ENCODE peak calls at places on chromosomes 12 and 14, in four cellular contexts. One of them, this sample, is unnamed.

GRCh38 chr14:69460093-69460701 is 24.3 kb upstream of the PLEKHD1 start:
- DNase-seq in upper lobe of left lung: peak; percentile 57
- DNase-seq in A549: peak; percentile 85
- DNase-seq in suprapubic skin: no peak
- DNase-seq in this sample: peak; percentile 44

GRCh38 chr12:116919247-116919671 is 8.5 kb downstream of the FBXW8 start:
- DNase-seq in upper lobe of left lung: peak; percentile 40
- DNase-seq in A549: no peak
- DNase-seq in suprapubic skin: no peak
- DNase-seq in this sample: no peak

GRCh38 chr14:67411820-67412421 is at the start of gene PLEK2:
- DNase-seq in upper lobe of left lung: peak; percentile 74
- DNase-seq in suprapubic skin: no peak
- DNase-seq in A549: peak; percentile 53
- DNase-seq in this sample: no peak

GRCh38 chr12:95922231-95922630 is 20.2 kb downstream of the CCDC38 start:
- DNase-seq in suprapubic skin: no peak
- DNase-seq in A549: no peak
- DNase-seq in upper lobe of left lung: no peak
- DNase-seq in this sample: no peak

GRCh38 chr12:104958946-104959841 is 1.1 kb upstream of the SLC41A2 start:
- DNase-seq in suprapubic skin: no peak
- DNase-seq in upper lobe of left lung: no peak
- DNase-seq in A549: no peak
- DNase-seq in this sample: no peak

GRCh38 chr12:121252712-121253345 is 42.9 kb downstream of the P2RX4 start:
- DNase-seq in suprapubic skin: no peak
- DNase-seq in A549: peak; percentile 35
- DNase-seq in upper lobe of left lung: no peak
- DNase-seq in this sample: no peak

GRCh38 chr12:132593938-132594358 is 16.4 kb downstream of the LRCOL1 start:
- DNase-seq in suprapubic skin: peak; percentile 90
- DNase-seq in upper lobe of left lung: peak; percentile 96
- DNase-seq in A549: peak; percentile 98
- DNase-seq in this sample: peak; percentile 70

GRCh38 chr14:35535794-35536112 is 1.8 kb downstream of the INSM2 start:
- DNase-seq in upper lobe of left lung: no peak
- DNase-seq in A549: no peak
- DNase-seq in suprapubic skin: no peak
- DNase-seq in this sample: no peak

GRCh38 chr12:115998119-115998633 is 279.3 kb downstream of the MED13L start:
- DNase-seq in suprapubic skin: no peak
- DNase-seq in A549: peak; percentile 56
- DNase-seq in upper lobe of left lung: no peak
- DNase-seq in this sample: peak; percentile 21

GRCh38 chr12:63917477-63917862 is 73.0 kb downstream of the SRGAP1 start:
- DNase-seq in A549: no peak
- DNase-seq in upper lobe of left lung: no peak
- DNase-seq in suprapubic skin: no peak
- DNase-seq in this sample: no peak

GRCh38 chr12:128382946-128383739 is 116.2 kb downstream of the TMEM132C start:
- DNase-seq in A549: no peak
- DNase-seq in upper lobe of left lung: no peak
- DNase-seq in suprapubic skin: no peak
- DNase-seq in this sample: no peak

GRCh38 chr12:76586764-76587395 is 27.3 kb upstream of the OSBPL8 start:
- DNase-seq in suprapubic skin: no peak
- DNase-seq in A549: peak; percentile 57
- DNase-seq in upper lobe of left lung: no peak
- DNase-seq in this sample: peak; percentile 16

GRCh38 chr12:122182887-122183587 is at the start of gene LRRC43:
- DNase-seq in suprapubic skin: no peak
- DNase-seq in A549: no peak
- DNase-seq in upper lobe of left lung: peak; percentile 47
- DNase-seq in this sample: no peak

GRCh38 chr12:57046947-57047890 is 2.7 kb downstream of the MYO1A start:
- DNase-seq in suprapubic skin: no peak
- DNase-seq in A549: no peak
- DNase-seq in upper lobe of left lung: peak; percentile 27
- DNase-seq in this sample: no peak

GRCh38 chr12:102426599-102427541 is 53.5 kb downstream of the IGF1 start:
- DNase-seq in upper lobe of left lung: no peak
- DNase-seq in suprapubic skin: no peak
- DNase-seq in A549: no peak
- DNase-seq in this sample: no peak

GRCh38 chr14:46054526-46054925 is 597.1 kb downstream of the RPL10L start:
- DNase-seq in upper lobe of left lung: no peak
- DNase-seq in A549: no peak
- DNase-seq in suprapubic skin: no peak
- DNase-seq in this sample: peak; percentile 67

GRCh38 chr12:58592817-58593216 is 327.5 kb downstream of the LRIG3 start:
- DNase-seq in A549: no peak
- DNase-seq in suprapubic skin: no peak
- DNase-seq in upper lobe of left lung: no peak
- DNase-seq in this sample: no peak

GRCh38 chr12:103310871-103311270 is 184.9 kb downstream of the C12orf42 start:
- DNase-seq in A549: no peak
- DNase-seq in upper lobe of left lung: no peak
- DNase-seq in suprapubic skin: no peak
- DNase-seq in this sample: no peak

GRCh38 chr12:31533470-31533869 is 57.5 kb downstream of the DENND5B start:
- DNase-seq in A549: no peak
- DNase-seq in suprapubic skin: no peak
- DNase-seq in upper lobe of left lung: no peak
- DNase-seq in this sample: no peak

GRCh38 chr14:77347746-77348145 is 26.9 kb downstream of the GSTZ1 start:
- DNase-seq in suprapubic skin: no peak
- DNase-seq in upper lobe of left lung: no peak
- DNase-seq in A549: no peak
- DNase-seq in this sample: no peak

GRCh38 chr12:6950401-6950801 is 755 bp upstream of the PTPN6 start:
- DNase-seq in upper lobe of left lung: no peak
- DNase-seq in A549: no peak
- DNase-seq in suprapubic skin: no peak
- DNase-seq in this sample: no peak

GRCh38 chr14:85273099-85273677 is 256.8 kb upstream of the FLRT2 start:
- DNase-seq in A549: no peak
- DNase-seq in suprapubic skin: no peak
- DNase-seq in upper lobe of left lung: no peak
- DNase-seq in this sample: no peak

GRCh38 chr12:51009038-51009437 is 17.1 kb downstream of the SLC11A2 start:
- DNase-seq in upper lobe of left lung: peak; percentile 90
- DNase-seq in A549: no peak
- DNase-seq in suprapubic skin: no peak
- DNase-seq in this sample: no peak
- H3K4me3 ChIP-seq in upper lobe of left lung: peak overlapping the region; percentile 5
- H3K4me3 ChIP-seq in A549: no peak overlapping the region
- H3K4me3 ChIP-seq in suprapubic skin: peak overlapping the region; percentile 15
- H3K4me3 ChIP-seq in this sample: no peak overlapping the region

GRCh38 chr14:101657372-101657771 is 96.1 kb downstream of the DIO3 start:
- DNase-seq in A549: no peak
- DNase-seq in upper lobe of left lung: no peak
- DNase-seq in suprapubic skin: no peak
- DNase-seq in this sample: no peak

GRCh38 chr14:101654051-101654450 is 92.8 kb downstream of the DIO3 start:
- DNase-seq in upper lobe of left lung: no peak
- DNase-seq in A549: no peak
- DNase-seq in suprapubic skin: no peak
- DNase-seq in this sample: no peak
- H3K4me3 ChIP-seq in upper lobe of left lung: no peak overlapping the region
- H3K4me3 ChIP-seq in A549: no peak overlapping the region
- H3K4me3 ChIP-seq in suprapubic skin: no peak overlapping the region
- H3K4me3 ChIP-seq in this sample: no peak overlapping the region

GRCh38 chr12:69350777-69351176 is 2.6 kb downstream of the LYZ start:
- DNase-seq in A549: no peak
- DNase-seq in suprapubic skin: no peak
- DNase-seq in upper lobe of left lung: no peak
- DNase-seq in this sample: no peak

GRCh38 chr12:69348162-69348938 is at the start of gene LYZ:
- DNase-seq in suprapubic skin: no peak
- DNase-seq in upper lobe of left lung: peak; percentile 52
- DNase-seq in A549: no peak
- DNase-seq in this sample: no peak

GRCh38 chr12:69351462-69352236 is 3.5 kb downstream of the LYZ start:
- DNase-seq in A549: no peak
- DNase-seq in upper lobe of left lung: no peak
- DNase-seq in suprapubic skin: no peak
- DNase-seq in this sample: no peak

GRCh38 chr12:69352904-69353303 is 4.7 kb downstream of the LYZ start:
- DNase-seq in suprapubic skin: no peak
- DNase-seq in upper lobe of left lung: no peak
- DNase-seq in A549: no peak
- DNase-seq in this sample: no peak

DNA sequence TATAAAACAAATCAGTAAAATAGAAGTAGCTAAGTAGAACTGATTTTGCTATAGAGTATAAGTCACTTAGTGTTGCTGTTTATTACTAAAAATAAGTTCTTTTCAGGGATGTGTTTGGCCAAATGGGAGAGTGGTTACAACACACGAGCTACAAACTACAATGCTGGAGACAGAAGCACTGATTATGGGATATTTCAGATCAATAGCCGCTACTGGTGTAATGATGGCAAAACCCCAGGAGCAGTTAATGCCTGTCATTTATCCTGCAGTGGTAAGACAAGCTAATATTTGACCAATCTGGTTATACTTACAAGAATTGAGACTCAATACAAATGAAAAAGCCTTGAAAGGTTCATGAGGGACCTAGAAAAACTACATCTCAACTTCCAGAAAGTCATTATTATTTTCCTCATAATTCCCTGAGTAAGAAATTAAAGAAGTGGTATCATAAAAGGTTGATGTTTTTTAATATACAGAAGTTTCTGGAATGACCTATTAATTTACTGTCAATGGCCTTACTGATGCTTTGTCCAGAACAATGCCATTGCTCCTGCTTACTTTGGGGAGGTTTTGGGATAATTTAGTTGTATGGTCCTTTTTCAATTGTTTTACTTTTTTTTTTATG is 1.9 kb downstream of the LYZ start:
- DNase-seq in A549: no peak
- DNase-seq in upper lobe of left lung: no peak
- DNase-seq in suprapubic skin: no peak
- DNase-seq in this sample: no peak
- H3K4me3 ChIP-seq in A549: no peak overlapping the region
- H3K4me3 ChIP-seq in upper lobe of left lung: peak overlapping the region; percentile 33
- H3K4me3 ChIP-seq in suprapubic skin: no peak overlapping the region
- H3K4me3 ChIP-seq in this sample: no peak overlapping the region

GRCh38 chr14:105466491-105467248 is 8.0 kb upstream of the CRIP2 start:
- DNase-seq in A549: no peak
- DNase-seq in upper lobe of left lung: no peak
- DNase-seq in suprapubic skin: no peak
- DNase-seq in this sample: no peak

GRCh38 chr14:105467249-105467941 is 7.2 kb upstream of the CRIP2 start:
- DNase-seq in upper lobe of left lung: no peak
- DNase-seq in A549: no peak
- DNase-seq in suprapubic skin: no peak
- DNase-seq in this sample: no peak

GRCh38 chr14:105465209-105466031 is 9.2 kb upstream of the CRIP2 start:
- DNase-seq in suprapubic skin: no peak
- DNase-seq in A549: no peak
- DNase-seq in upper lobe of left lung: no peak
- DNase-seq in this sample: no peak

GRCh38 chr14:105461903-105462302 is 12.7 kb upstream of the CRIP2 start:
- DNase-seq in A549: no peak
- DNase-seq in suprapubic skin: no peak
- DNase-seq in upper lobe of left lung: no peak
- DNase-seq in this sample: no peak

DNA sequence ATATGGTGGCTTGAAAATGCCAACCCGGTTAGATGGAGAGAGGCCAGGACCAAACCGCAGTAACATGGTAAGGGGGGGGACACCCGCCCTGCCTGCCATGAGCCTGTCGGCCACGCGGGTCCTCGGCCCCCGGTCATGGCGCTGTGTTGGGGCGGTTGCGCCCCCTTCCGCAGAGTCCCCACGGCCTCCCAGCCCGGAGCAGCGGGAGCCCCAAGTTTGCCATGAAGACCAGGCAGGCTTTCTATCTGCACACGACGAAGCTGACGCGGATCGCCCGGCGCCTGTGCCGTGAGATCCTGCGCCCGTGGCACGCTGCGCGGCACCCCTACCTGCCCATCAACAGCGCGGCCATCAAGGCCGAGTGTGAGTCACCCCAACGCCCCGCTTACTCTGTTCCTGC is 10.1 kb upstream of the CRIP2 start:
- DNase-seq in suprapubic skin: no peak
- DNase-seq in upper lobe of left lung: no peak
- DNase-seq in A549: no peak
- DNase-seq in this sample: no peak
- H3K4me3 ChIP-seq in suprapubic skin: no peak overlapping the region
- H3K4me3 ChIP-seq in upper lobe of left lung: no peak overlapping the region
- H3K4me3 ChIP-seq in A549: no peak overlapping the region
- H3K4me3 ChIP-seq in this sample: no peak overlapping the region

GRCh38 chr12:49825360-49825970 is 2.7 kb downstream of the NCKAP5L start:
- DNase-seq in upper lobe of left lung: peak; percentile 63
- DNase-seq in suprapubic skin: no peak
- DNase-seq in A549: no peak
- DNase-seq in this sample: no peak
- H3K4me3 ChIP-seq in upper lobe of left lung: no peak overlapping the region
- H3K4me3 ChIP-seq in suprapubic skin: peak overlapping the region; percentile 6
- H3K4me3 ChIP-seq in A549: no peak overlapping the region
- H3K4me3 ChIP-seq in this sample: peak overlapping the region; percentile 27

DNA sequence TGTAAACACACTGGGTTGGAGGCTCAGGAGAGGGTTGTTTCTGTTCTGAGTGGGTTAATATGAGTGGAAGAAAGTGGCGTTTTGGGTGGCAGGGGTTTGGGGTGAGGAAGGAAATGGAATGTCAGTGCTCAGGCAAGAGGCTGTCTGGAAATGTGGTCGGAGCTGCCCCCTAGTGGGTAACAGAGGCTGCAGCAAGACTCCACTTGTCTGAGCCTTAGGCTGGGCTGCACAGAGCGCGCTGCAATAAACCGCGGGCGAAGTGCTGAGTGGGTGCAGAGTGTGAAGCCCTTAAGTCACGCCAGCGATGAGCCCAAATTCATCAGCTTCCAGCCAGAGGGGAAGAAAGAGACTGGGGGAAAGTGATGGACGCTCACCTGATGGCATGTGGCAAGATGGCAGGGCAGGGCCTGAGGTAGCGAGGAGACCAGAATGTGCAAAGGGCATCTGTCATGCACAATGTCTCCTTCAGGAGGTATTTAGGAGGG is 12.3 kb downstream of the VSX2 start:
- DNase-seq in A549: peak; percentile 83
- DNase-seq in suprapubic skin: peak; percentile 88
- DNase-seq in upper lobe of left lung: peak; percentile 82
- DNase-seq in this sample: no peak
- H3K4me3 ChIP-seq in A549: peak overlapping the region; percentile 47
- H3K4me3 ChIP-seq in suprapubic skin: peak overlapping the region; percentile 37
- H3K4me3 ChIP-seq in upper lobe of left lung: peak overlapping the region; percentile 36
- H3K4me3 ChIP-seq in this sample: peak overlapping the region; percentile 28

GRCh38 chr12:114448618-114448933 is 42.6 kb upstream of the TBX5 start:
- DNase-seq in upper lobe of left lung: no peak
- DNase-seq in suprapubic skin: no peak
- DNase-seq in A549: no peak
- DNase-seq in this sample: no peak
- H3K4me3 ChIP-seq in upper lobe of left lung: no peak overlapping the region
- H3K4me3 ChIP-seq in suprapubic skin: no peak overlapping the region
- H3K4me3 ChIP-seq in A549: no peak overlapping the region
- H3K4me3 ChIP-seq in this sample: no peak overlapping the region

This sample was measured in AG04449.